ENCODE peak calls at places on chromosomes 11 and 22, in six cellular contexts. M is AG04450, U is esophagus squamous epithelium, B is cardiac muscle cell, I is Caco-2, C is astrocyte of the spinal cord. N is an unnamed sample.

GRCh38 chr11:77569671-77570070 is 20.1 kb upstream of the AQP11 start:
- DNase-seq in M (no peak), U (no peak), B (no peak), I (no peak), C (no peak), N (no peak)

GRCh38 chr11:76666408-76666807 is 4.1 kb downstream of the LRRC32 start:
- DNase-seq in M (no peak), U (no peak), B (peak), I (no peak), C (peak), N (no peak)

GRCh38 chr11:41201156-41201555 is 258.3 kb downstream of the LRRC4C start:
- DNase-seq in M (no peak), U (no peak), B (peak), I (peak), C (peak), N (no peak)

GRCh38 chr22:25207553-25208157 is 8.0 kb downstream of the CRYBB3 start:
- DNase-seq in M (no peak), U (no peak), B (no peak), I (no peak), C (no peak), N (no peak)

GRCh38 chr22:22887621-22888503 is at the start of gene IGLL5:
- DNase-seq in M (no peak), U (no peak), B (no peak), I (no peak), C (no peak), N (no peak)

GRCh38 chr11:134469627-134470026 is 57.6 kb upstream of the B3GAT1 start:
- DNase-seq in M (no peak), U (no peak), B (no peak), I (peak), C (no peak), N (no peak)

GRCh38 chr22:33405194-33405593 is 347.0 kb upstream of the SYN3 start:
- DNase-seq in M (no peak), U (no peak), B (no peak), I (no peak), C (no peak), N (no peak)

GRCh38 chr11:75568616-75569219 is 6.7 kb downstream of the SERPINH1 start:
- DNase-seq in M (no peak), U (no peak), B (no peak), I (no peak), C (no peak), N (no peak)

GRCh38 chr22:35465109-35465701 is 65.3 kb downstream of the MCM5 start:
- DNase-seq in M (no peak), U (no peak), B (no peak), I (no peak), C (no peak), N (no peak)

GRCh38 chr11:128831781-128832497 is 35.2 kb downstream of the KCNJ1 start:
- DNase-seq in M (no peak), U (no peak), B (no peak), I (no peak), C (no peak), N (no peak)

GRCh38 chr11:86891020-86891419 is 64.2 kb downstream of the FZD4 start:
- DNase-seq in M (no peak), U (no peak), B (no peak), I (no peak), C (no peak), N (no peak)

GRCh38 chr22:19679476-19680099 is 34.7 kb upstream of the SEPTIN5 start:
- DNase-seq in M (no peak), U (no peak), B (peak), I (peak), C (no peak), N (no peak)

GRCh38 chr11:131246589-131247164 is 123.7 kb upstream of the NTM start:
- DNase-seq in M (no peak), U (no peak), B (peak), I (peak), C (no peak), N (no peak)

GRCh38 chr11:75600356-75600755 is 38.3 kb downstream of the SERPINH1 start:
- DNase-seq in M (no peak), U (no peak), B (no peak), I (no peak), C (no peak), N (no peak)

GRCh38 chr11:59678118-59678812 is 9.4 kb upstream of the PATL1 start:
- DNase-seq in M (no peak), U (no peak), B (peak), I (no peak), C (no peak), N (no peak)

GRCh38 chr11:208917-209260 is 1.4 kb downstream of the RIC8A start:
- DNase-seq in M (no peak), U (no peak), B (no peak), I (no peak), C (no peak), N (no peak)

GRCh38 chr11:1267441-1268100 is 41.9 kb downstream of the TOLLIP start:
- DNase-seq in M (no peak), U (no peak), B (no peak), I (no peak), C (no peak), N (no peak)

GRCh38 chr11:1931791-1932480 is 12.4 kb downstream of the TNNT3 start:
- DNase-seq in M (no peak), U (no peak), B (no peak), I (no peak), C (no peak), N (no peak)

GRCh38 chr11:47111318-47111804 is 65.3 kb downstream of the ARFGAP2 start:
- DNase-seq in M (no peak), U (no peak), B (no peak), I (no peak), C (no peak), N (peak)

GRCh38 chr22:44583854-44584253 is 85.8 kb upstream of the RTL6 start:
- DNase-seq in M (no peak), U (no peak), B (no peak), I (no peak), C (no peak), N (no peak)

GRCh38 chr11:118106789-118107335 is 20.1 kb upstream of the SMIM35 start:
- DNase-seq in M (no peak), U (no peak), B (peak), I (no peak), C (no peak), N (no peak)

GRCh38 chr22:50303848-50304527 is 3.5 kb downstream of the PLXNB2 start:
- DNase-seq in M (no peak), U (no peak), B (no peak), I (peak), C (no peak), N (no peak)

GRCh38 chr22:35446365-35446764 is 46.4 kb downstream of the MCM5 start:
- DNase-seq in M (peak), U (no peak), B (peak), I (no peak), C (peak), N (peak)

GRCh38 chr11:8192016-8192895 is 23.4 kb upstream of the RIC3 start:
- DNase-seq in M (peak), U (no peak), B (peak), I (peak), C (peak), N (no peak)

GRCh38 chr11:11179239-11179638 is 173.8 kb downstream of the CSNK2A3 start:
- DNase-seq in M (peak), U (no peak), B (peak), I (no peak), C (peak), N (no peak)

GRCh38 chr11:35373284-35373933 is 45.9 kb downstream of the SLC1A2 start:
- DNase-seq in M (no peak), U (no peak), B (no peak), I (no peak), C (no peak), N (no peak)

GRCh38 chr22:35839811-35840739 is 122.4 kb downstream of the APOL5 start:
- DNase-seq in M (peak), U (peak), B (peak), I (peak), C (peak), N (no peak)

GRCh38 chr22:29722151-29722550 is 2.3 kb downstream of the CABP7 start:
- DNase-seq in M (no peak), U (no peak), B (no peak), I (no peak), C (no peak), N (no peak)

GRCh38 chr22:43637861-43638260 is 174.2 kb downstream of the EFCAB6 start:
- DNase-seq in M (no peak), U (no peak), B (no peak), I (no peak), C (no peak), N (no peak)

GRCh38 chr22:43228330-43228729 is 41.4 kb upstream of the TTLL12 start:
- DNase-seq in M (no peak), U (no peak), B (peak), I (peak), C (peak), N (no peak)

GRCh38 chr22:28329582-28330073 is 350.0 kb downstream of the TTC28 start:
- DNase-seq in M (no peak), U (no peak), B (peak), I (no peak), C (no peak), N (no peak)

GRCh38 chr11:62925308-62925707 is 4.1 kb upstream of the CHRM1 start:
- DNase-seq in M (no peak), U (no peak), B (no peak), I (no peak), C (no peak), N (no peak)

GRCh38 chr22:37303821-37304274 is 21.5 kb downstream of the CYTH4 start:
- DNase-seq in M (peak), U (no peak), B (peak), I (no peak), C (peak), N (no peak)

GRCh38 chr11:120343429-120343828 is 7.2 kb downstream of the ARHGEF12 start:
- DNase-seq in M (no peak), U (no peak), B (no peak), I (no peak), C (no peak), N (peak)

GRCh38 chr22:42434283-42434682 is 2.1 kb upstream of the NFAM1 start:
- DNase-seq in M (no peak), U (no peak), B (peak), I (no peak), C (no peak), N (no peak)

DNA sequence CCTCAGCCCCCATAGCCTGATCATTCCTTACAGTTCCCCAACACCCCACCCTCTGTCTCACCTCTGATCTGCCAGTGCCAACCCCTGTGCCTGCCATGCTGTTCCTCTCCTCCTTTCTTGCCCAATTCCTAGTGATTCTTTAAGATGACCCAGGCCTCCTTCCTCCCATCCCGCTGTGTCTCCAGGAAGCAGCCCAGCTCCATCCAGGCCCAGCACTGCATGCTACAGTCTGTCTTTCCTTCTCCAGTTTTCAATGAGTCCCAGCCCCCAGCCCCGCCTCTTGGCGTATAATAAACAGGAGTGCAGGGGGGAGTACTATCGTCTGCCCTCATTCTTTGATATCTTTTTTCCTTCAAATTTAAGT is 12.3 kb downstream of the LTBP3 start:
- DNase-seq in M (no peak), U (no peak), B (no peak), I (no peak), C (no peak), N (no peak)
- H3K4me3 ChIP-seq in M (no peak), U (peak), B (no peak), I (peak), C (no peak), N (peak)

DNA sequence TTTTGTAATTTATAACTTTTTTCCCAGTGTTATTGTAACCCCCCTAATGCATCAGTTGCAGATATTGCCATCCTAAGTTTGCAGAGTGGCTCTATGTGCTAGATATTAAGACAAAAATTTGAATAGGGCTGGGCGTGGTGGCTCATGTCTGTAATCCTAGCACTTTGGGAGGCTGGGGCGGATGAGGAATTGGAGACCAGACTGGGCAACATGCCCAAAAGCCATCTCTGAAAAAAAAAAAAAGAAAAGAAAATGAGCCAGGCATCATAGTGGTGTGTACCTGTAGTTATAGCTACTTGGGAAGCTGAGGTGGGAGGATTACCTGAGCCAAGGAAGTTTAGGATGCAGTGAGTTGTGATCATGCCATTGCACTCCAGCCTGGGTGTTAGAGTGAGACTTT is 50.1 kb upstream of the MUC15 start:
- DNase-seq in M (no peak), U (no peak), B (no peak), I (no peak), C (no peak), N (no peak)
- TF ChIP-seq CTCF in M (no peak), U (no peak), B (no peak), I (no peak), C (no peak), N (no peak)

DNA sequence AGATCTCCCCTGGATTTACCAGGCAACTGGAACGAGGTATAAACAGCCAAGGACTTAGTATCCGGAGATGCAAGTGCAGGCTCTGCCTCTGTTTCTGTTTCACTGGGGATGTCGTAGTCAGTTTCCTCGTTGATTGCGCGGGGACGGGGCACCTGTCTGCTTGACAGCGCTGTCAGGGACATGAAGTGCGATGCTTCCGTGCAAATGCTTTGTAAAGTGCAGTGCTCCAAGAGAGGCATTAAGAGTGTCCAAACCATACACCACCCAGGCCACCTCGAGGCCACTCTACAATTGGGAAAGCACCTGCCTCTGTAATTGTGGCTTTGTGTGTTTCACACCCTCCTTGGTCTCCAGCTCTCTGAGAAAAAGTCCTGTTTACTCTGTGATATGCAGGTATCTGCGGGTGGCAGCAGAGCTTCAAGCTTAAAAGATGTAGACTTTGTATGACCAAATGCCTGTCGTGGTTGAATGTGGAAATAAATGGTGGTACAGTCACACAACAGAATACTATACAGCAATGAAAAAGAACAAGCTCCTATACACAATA is 18.6 kb upstream of the CD5 start:
- DNase-seq in M (no peak), U (no peak), B (no peak), I (no peak), C (no peak), N (no peak)
- H3K4me3 ChIP-seq in M (no peak), U (no peak), B (no peak), I (no peak), C (no peak), N (no peak)

GRCh38 chr11:33089776-33090175 is 50.4 kb downstream of the TCP11L1 start:
- DNase-seq in M (peak), U (no peak), B (peak), I (no peak), C (peak), N (no peak)
- TF ChIP-seq CTCF in M (no peak), U (no peak), B (peak), I (peak), C (no peak), N (no peak)

GRCh38 chr11:20132667-20133039 is 27.6 kb downstream of the DBX1 start:
- DNase-seq in M (no peak), U (no peak), B (no peak), I (no peak), C (no peak), N (no peak)
- H3K4me3 ChIP-seq in M (no peak), U (no peak), B (no peak), I (no peak), C (peak), N (no peak)

DNA sequence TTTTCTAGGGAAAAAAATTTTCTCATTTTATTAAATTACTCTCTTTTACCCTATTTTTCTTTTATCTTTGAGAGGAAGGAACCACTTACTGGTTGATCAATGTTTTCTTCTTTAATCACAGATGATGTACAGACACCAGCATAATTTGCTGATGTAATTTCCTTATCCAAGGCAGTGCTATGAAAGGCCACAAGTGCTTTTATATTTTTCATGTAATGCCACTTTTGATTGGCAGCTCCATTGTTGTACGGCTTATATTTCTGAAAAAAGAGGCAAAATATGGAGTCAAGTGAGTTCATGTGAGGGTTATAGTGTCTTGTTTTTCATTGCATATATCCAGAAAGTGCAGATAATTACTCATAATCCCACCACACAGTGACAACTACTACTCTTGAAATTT is 322.7 kb upstream of the MPPED2 start:
- DNase-seq in M (no peak), U (no peak), B (no peak), I (no peak), C (no peak), N (no peak)
- TF ChIP-seq CTCF in M (no peak), U (no peak), B (no peak), I (no peak), C (no peak), N (no peak)

GRCh38 chr22:46391486-46392136 is 56.1 kb downstream of the TRMU start:
- DNase-seq in M (no peak), U (no peak), B (no peak), I (no peak), C (no peak), N (no peak)

GRCh38 chr22:46392137-46392844 is 56.8 kb downstream of the TRMU start:
- DNase-seq in M (no peak), U (no peak), B (no peak), I (no peak), C (no peak), N (no peak)

GRCh38 chr22:46389081-46389480 is 53.6 kb downstream of the TRMU start:
- DNase-seq in M (no peak), U (no peak), B (no peak), I (no peak), C (no peak), N (no peak)

GRCh38 chr22:46390105-46390651 is 54.7 kb downstream of the TRMU start:
- DNase-seq in M (no peak), U (no peak), B (no peak), I (no peak), C (no peak), N (no peak)

GRCh38 chr22:46390652-46391301 is 55.3 kb downstream of the TRMU start:
- DNase-seq in M (peak), U (no peak), B (peak), I (peak), C (peak), N (no peak)
- H3K4me3 ChIP-seq in M (peak), U (no peak), B (no peak), I (no peak), C (no peak), N (no peak)